ENCODE peak calls at places on chromosomes 11 and 22, in ten cellular contexts. B, E, G, T, L, M, D, S, Q and O are unnamed samples.

GRCh38 chr22:39814899-39815298 is 78.7 kb downstream of the ENTHD1 start:
- DNase-seq in B (no peak), E (no peak), G (no peak), T (no peak), L (no peak), M (no peak), D (no peak), S (no peak), Q (peak; percentile 41), O (peak; percentile 55)

GRCh38 chr11:15484398-15484797 is 369.7 kb downstream of the INSC start:
- DNase-seq in B (no peak), E (no peak), G (no peak), T (no peak), L (no peak), M (no peak), D (no peak), S (no peak), Q (no peak), O (no peak)

GRCh38 chr11:44451706-44452105 is 113.8 kb upstream of the CD82 start:
- DNase-seq in B (no peak), E (no peak), G (no peak), T (no peak), L (no peak), M (no peak), D (no peak), S (no peak), Q (no peak), O (no peak)

GRCh38 chr11:15493921-15494630 is 379.4 kb downstream of the INSC start:
- DNase-seq in B (no peak), E (no peak), G (no peak), T (no peak), L (no peak), M (no peak), D (no peak), S (no peak), Q (peak; percentile 9), O (peak; percentile 46)

GRCh38 chr11:61883327-61883726 is 8.0 kb downstream of the FADS3 start:
- DNase-seq in B (no peak), E (no peak), G (no peak), T (no peak), L (no peak), M (no peak), D (no peak), S (no peak), Q (no peak), O (no peak)

GRCh38 chr22:25680049-25680448 is 61.9 kb upstream of the MYO18B start:
- DNase-seq in B (no peak), E (no peak), G (no peak), T (no peak), L (no peak), M (no peak), D (no peak), S (no peak), Q (no peak), O (no peak)

GRCh38 chr22:46053563-46054090 is 76.7 kb upstream of the WNT7B start:
- DNase-seq in B (peak; percentile 38), E (no peak), G (peak; percentile 94), T (peak; percentile 71), L (no peak), M (no peak), D (peak; percentile 74), S (peak; percentile 92), Q (peak; percentile 78), O (no peak)

GRCh38 chr11:75583710-75584658 is 21.9 kb downstream of the SERPINH1 start:
- DNase-seq in B (no peak), E (peak; percentile 91), G (peak; percentile 95), T (peak; percentile 47), L (no peak), M (no peak), D (peak; percentile 84), S (peak; percentile 85), Q (no peak), O (no peak)

GRCh38 chr11:65366340-65366773 is 11.8 kb downstream of the TIGD3 start:
- DNase-seq in B (no peak), E (peak; percentile 74), G (no peak), T (no peak), L (peak; percentile 67), M (no peak), D (peak; percentile 92), S (no peak), Q (peak; percentile 65), O (peak; percentile 76)

GRCh38 chr11:32723332-32723731 is 71.1 kb downstream of the CCDC73 start:
- DNase-seq in B (no peak), E (no peak), G (no peak), T (no peak), L (no peak), M (no peak), D (no peak), S (no peak), Q (no peak), O (no peak)

GRCh38 chr11:56093008-56093407 is at the start of gene OR8I2:
- DNase-seq in B (no peak), E (no peak), G (no peak), T (no peak), L (no peak), M (no peak), D (no peak), S (no peak), Q (no peak), O (no peak)

DNA sequence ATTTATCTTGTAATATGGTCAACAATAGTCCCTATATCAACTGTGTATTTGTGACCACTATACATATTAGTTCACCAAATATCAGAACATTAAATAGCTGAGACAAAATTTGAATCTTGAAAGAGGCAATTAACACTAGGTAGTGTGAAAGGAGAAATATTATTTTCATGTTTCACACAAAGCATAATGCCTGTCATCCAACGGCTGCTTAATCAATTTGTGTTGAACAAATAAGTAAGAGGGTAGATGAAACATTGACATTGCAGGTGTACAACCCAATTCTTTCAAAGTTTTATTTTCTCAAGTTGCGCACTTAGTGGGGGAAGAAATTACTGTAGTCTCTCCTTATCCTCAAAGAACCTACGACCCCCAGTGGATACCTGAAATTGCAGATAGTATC is 3.4 kb upstream of the OR8I2 start:
- DNase-seq in B (no peak), E (no peak), G (no peak), T (no peak), L (no peak), M (no peak), D (peak; percentile 2), S (no peak), Q (no peak), O (no peak)
- H3K36me3 ChIP-seq in B (no peaks in the 10 kb centered on the region), E (no peaks in the 10 kb centered on the region), G (no peaks in the 10 kb centered on the region), T (no peaks in the 10 kb centered on the region), L (no peaks in the 10 kb centered on the region), M (no peaks in the 10 kb centered on the region), D (no peaks in the 10 kb centered on the region), S (no peaks in the 10 kb centered on the region), Q (no peaks in the 10 kb centered on the region), O (no peaks in the 10 kb centered on the region)

DNA sequence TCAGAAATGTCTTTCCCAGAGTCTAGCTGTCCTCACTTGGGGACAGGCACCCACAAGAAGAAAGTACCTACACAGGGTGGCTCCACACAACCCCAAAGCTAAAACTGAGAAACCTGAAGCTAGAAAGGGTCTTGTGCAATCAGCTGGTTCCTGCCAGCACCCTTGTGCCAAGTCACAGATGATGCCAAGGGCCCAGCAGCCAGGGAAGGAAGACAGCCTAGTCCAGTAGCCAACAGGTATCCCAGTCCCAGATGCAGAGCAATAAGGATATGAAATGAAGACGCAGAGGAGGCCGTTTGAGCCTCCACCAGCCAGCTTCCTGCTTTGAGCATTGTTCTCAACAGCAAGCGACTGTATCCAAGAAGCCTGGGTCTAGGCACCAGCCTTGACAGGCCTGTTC is 6.1 kb downstream of the PLEKHA7 start:
- DNase-seq in B (no peak), E (no peak), G (no peak), T (no peak), L (no peak), M (no peak), D (no peak), S (no peak), Q (no peak), O (no peak)
- TF ChIP-seq CTCF in B (no peak), E (no peak), G (no peak), T (no peak), L (no peak), M (no peak), D (no peak), S (no peak), Q (no peak), O (no peak)

DNA sequence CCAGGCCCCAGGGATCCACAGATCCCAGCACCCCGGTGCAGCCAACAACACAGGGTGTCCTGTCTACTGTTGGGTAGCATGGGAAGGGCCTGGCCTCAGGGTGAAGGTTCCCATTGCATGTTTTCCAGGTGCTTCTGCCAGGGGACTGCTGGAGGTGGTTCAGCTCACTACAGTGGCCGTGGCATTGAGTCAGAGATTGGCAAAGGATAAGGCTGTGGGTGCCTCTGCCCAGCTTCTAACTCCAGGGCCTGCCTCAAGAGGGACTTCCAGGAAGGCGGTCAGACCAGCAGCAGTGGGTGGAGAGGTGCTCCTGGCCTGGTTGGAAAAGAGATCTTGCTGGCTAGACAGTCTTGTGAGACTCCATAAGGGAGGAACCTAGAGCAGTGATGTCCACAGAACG is 20.9 kb downstream of the CSNK1E start:
- DNase-seq in B (no peak), E (no peak), G (no peak), T (no peak), L (no peak), M (no peak), D (no peak), S (no peak), Q (peak; percentile 52), O (no peak)
- H3K36me3 ChIP-seq in B (peaks cover 34% of the 10 kb centered on the region), E (peaks cover 93% of the 10 kb centered on the region), G (peaks cover 52% of the 10 kb centered on the region), T (peaks cover 26% of the 10 kb centered on the region), L (peaks cover 84% of the 10 kb centered on the region), M (peaks cover 84% of the 10 kb centered on the region), D (peaks cover 89% of the 10 kb centered on the region), S (peaks cover 97% of the 10 kb centered on the region), Q (peaks cover 54% of the 10 kb centered on the region), O (peaks cover 75% of the 10 kb centered on the region)

GRCh38 chr11:130308925-130309324 is 5.8 kb downstream of the ZBTB44 start:
- DNase-seq in B (no peak), E (no peak), G (no peak), T (no peak), L (no peak), M (no peak), D (no peak), S (no peak), Q (no peak), O (no peak)

GRCh38 chr11:130310622-130311021 is 4.1 kb downstream of the ZBTB44 start:
- DNase-seq in B (no peak), E (no peak), G (no peak), T (no peak), L (no peak), M (no peak), D (no peak), S (no peak), Q (no peak), O (no peak)

GRCh38 chr11:130313383-130314183 is 1.1 kb downstream of the ZBTB44 start:
- DNase-seq in B (no peak), E (no peak), G (no peak), T (no peak), L (no peak), M (no peak), D (peak; percentile 14), S (no peak), Q (peak; percentile 36), O (peak; percentile 42)

GRCh38 chr11:130312046-130312445 is 2.7 kb downstream of the ZBTB44 start:
- DNase-seq in B (no peak), E (no peak), G (no peak), T (no peak), L (no peak), M (no peak), D (no peak), S (no peak), Q (no peak), O (peak; percentile 12)

DNA sequence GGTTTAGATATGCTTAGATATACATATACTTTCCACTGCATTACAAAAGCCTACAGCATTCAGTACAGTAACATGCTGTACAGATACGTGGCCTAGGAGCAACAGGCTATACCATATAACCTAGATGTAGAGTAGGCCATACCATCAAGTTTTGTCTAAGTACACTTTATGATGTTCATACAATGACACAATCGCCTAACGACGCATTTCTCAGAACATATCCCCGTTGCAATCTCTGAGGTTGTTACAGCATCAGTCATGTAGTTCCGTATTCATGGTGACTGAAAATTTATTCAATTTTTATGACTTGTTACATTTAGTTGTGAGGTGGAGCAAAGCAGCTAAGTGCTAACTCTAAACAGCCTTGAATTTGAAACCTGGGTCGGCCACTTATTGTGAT is 6.7 kb downstream of the ZBTB44 start:
- DNase-seq in B (no peak), E (no peak), G (no peak), T (no peak), L (no peak), M (no peak), D (no peak), S (no peak), Q (no peak), O (no peak)
- TF ChIP-seq CTCF in B (no peak), E (no peak), G (no peak), T (no peak), L (no peak), M (no peak), D (no peak), S (no peak), Q (no peak), O (no peak)